ENCODE peak calls at places on chromosomes 5 and 9, in six cellular contexts. One of them, this sample, is unnamed.
A peak's percentile ranks its signal among the peaks of the same experiment; 100 is the strongest.

GRCh38 chr5:1476181-1476966 is 31.1 kb upstream of the SLC6A3 start:
- DNase-seq in K562: no peak
- DNase-seq in HepG2: no peak
- DNase-seq in GM12878: no peak
- DNase-seq in GM12891: no peak
- DNase-seq in H1: no peak
- DNase-seq in this sample: no peak

GRCh38 chr5:9927106-9927505 is 297.0 kb upstream of the TAS2R1 start:
- DNase-seq in K562: no peak
- DNase-seq in HepG2: no peak
- DNase-seq in GM12878: no peak
- DNase-seq in GM12891: no peak
- DNase-seq in H1: no peak
- DNase-seq in this sample: no peak

GRCh38 chr5:106269252-106269843 is 1401.4 kb downstream of the EFNA5 start:
- DNase-seq in K562: no peak
- DNase-seq in HepG2: peak; percentile 1
- DNase-seq in GM12878: no peak
- DNase-seq in GM12891: no peak
- DNase-seq in H1: no peak
- DNase-seq in this sample: no peak

GRCh38 chr9:73176450-73176875 is 24.8 kb downstream of the ANXA1 start:
- DNase-seq in K562: no peak
- DNase-seq in HepG2: no peak
- DNase-seq in GM12878: no peak
- DNase-seq in GM12891: no peak
- DNase-seq in H1: no peak
- DNase-seq in this sample: no peak

GRCh38 chr9:89996106-89996505 is 391.3 kb downstream of the GADD45G start:
- DNase-seq in K562: no peak
- DNase-seq in HepG2: no peak
- DNase-seq in GM12878: no peak
- DNase-seq in GM12891: no peak
- DNase-seq in H1: no peak
- DNase-seq in this sample: no peak

GRCh38 chr5:179290681-179291540 is 54.4 kb downstream of the ADAMTS2 start:
- DNase-seq in K562: no peak
- DNase-seq in HepG2: no peak
- DNase-seq in GM12878: no peak
- DNase-seq in GM12891: no peak
- DNase-seq in H1: no peak
- DNase-seq in this sample: no peak

GRCh38 chr9:84697494-84698114 is 28.1 kb downstream of the NTRK2 start:
- DNase-seq in K562: peak; percentile 26
- DNase-seq in HepG2: peak; percentile 22
- DNase-seq in GM12878: no peak
- DNase-seq in GM12891: peak; percentile 29
- DNase-seq in H1: peak; percentile 90
- DNase-seq in this sample: peak; percentile 27

GRCh38 chr9:83339435-83339834 is 198.8 kb downstream of the FRMD3 start:
- DNase-seq in K562: no peak
- DNase-seq in HepG2: no peak
- DNase-seq in GM12878: no peak
- DNase-seq in GM12891: no peak
- DNase-seq in H1: no peak
- DNase-seq in this sample: no peak

GRCh38 chr5:79020861-79021561 is 35.9 kb upstream of the ARSB start:
- DNase-seq in K562: peak; percentile 61
- DNase-seq in HepG2: peak; percentile 27
- DNase-seq in GM12878: no peak
- DNase-seq in GM12891: no peak
- DNase-seq in H1: peak; percentile 61
- DNase-seq in this sample: no peak

DNA sequence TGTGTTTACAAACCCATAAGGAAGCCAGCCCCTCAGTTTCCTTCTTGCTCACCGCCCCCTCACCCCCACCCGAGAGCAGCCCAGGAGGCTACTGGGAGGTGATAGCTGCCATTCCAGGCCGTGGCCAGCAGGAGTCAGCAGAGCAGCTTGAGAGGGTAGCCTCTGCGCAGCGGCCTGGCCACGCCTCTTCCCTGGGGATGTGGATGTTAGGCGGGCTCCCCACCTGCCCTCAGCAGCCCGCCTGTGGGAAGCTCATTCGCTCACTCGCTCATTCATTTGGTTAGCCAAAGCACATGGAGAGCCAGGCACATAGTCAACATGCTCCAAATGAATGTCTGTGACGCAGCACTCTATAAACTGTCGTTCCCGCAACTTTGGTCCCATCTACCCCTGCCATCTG is 6.1 kb upstream of the DPM2 start:
- DNase-seq in K562: peak; percentile 89
- DNase-seq in HepG2: peak; percentile 61
- DNase-seq in GM12878: no peak
- DNase-seq in GM12891: peak; percentile 88
- DNase-seq in H1: peak; percentile 93
- DNase-seq in this sample: peak; percentile 86
- TF ChIP-seq TAF1 in K562: no peak
- TF ChIP-seq TAF1 in HepG2: no peak
- TF ChIP-seq TAF1 in GM12878: no peak
- TF ChIP-seq TAF1 in GM12891: no peak
- TF ChIP-seq TAF1 in H1: no peak
- TF ChIP-seq TAF1 in this sample: no peak

GRCh38 chr9:88852794-88853193 is 138.5 kb upstream of the S1PR3 start:
- DNase-seq in K562: peak; percentile 47
- DNase-seq in HepG2: no peak
- DNase-seq in GM12878: no peak
- DNase-seq in GM12891: no peak
- DNase-seq in H1: no peak
- DNase-seq in this sample: no peak
- TF ChIP-seq POLR2AphosphoS5 in K562: no peak
- TF ChIP-seq POLR2AphosphoS5 in HepG2: no peak
- TF ChIP-seq POLR2AphosphoS5 in GM12878: no peak
- TF ChIP-seq POLR2AphosphoS5 in GM12891: no peak
- TF ChIP-seq POLR2AphosphoS5 in H1: no peak
- TF ChIP-seq POLR2AphosphoS5 in this sample: no peak

DNA sequence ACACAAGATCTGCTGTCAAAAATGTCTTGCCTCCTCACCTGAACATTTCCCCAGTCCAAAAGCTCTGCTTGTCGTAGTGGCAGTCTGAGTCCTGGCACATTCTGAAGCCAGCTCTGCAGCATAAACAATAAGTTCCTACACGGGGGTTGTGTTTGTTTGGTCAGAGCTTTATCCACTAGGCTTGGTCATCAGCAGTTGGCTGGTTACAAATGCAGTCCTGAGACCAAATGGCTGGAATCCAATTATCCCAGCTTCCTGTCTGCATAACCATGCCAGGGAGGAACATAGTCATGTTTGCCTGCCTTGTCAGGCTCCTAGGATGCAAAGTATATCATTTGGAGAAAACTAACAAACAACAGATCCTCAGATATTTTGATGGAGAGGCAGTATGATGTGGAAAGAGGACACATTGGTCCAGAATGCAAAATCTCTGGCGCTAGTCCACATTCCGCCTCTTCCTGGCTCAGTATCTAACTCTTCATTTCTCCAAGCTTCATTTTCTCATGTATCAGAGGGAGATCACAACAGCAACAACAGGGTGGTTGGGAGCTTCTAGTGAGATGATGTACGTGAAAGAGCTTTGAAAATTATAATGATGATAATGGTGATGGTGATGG is 85.8 kb downstream of the FBXO38 start:
- DNase-seq in K562: no peak
- DNase-seq in HepG2: no peak
- DNase-seq in GM12878: no peak
- DNase-seq in GM12891: no peak
- DNase-seq in H1: no peak
- DNase-seq in this sample: no peak
- TF ChIP-seq POLR2A in K562: no peak
- TF ChIP-seq POLR2A in HepG2: no peak
- TF ChIP-seq POLR2A in GM12878: no peak
- TF ChIP-seq POLR2A in GM12891: no peak
- TF ChIP-seq POLR2A in H1: no peak
- TF ChIP-seq POLR2A in this sample: no peak

GRCh38 chr9:95429948-95430620 is 86.7 kb downstream of the PTCH1 start:
- DNase-seq in K562: no peak
- DNase-seq in HepG2: peak; percentile 51
- DNase-seq in GM12878: no peak
- DNase-seq in GM12891: no peak
- DNase-seq in H1: no peak
- DNase-seq in this sample: no peak

GRCh38 chr9:95429096-95429495 is 87.7 kb downstream of the PTCH1 start:
- DNase-seq in K562: no peak
- DNase-seq in HepG2: no peak
- DNase-seq in GM12878: no peak
- DNase-seq in GM12891: no peak
- DNase-seq in H1: no peak
- DNase-seq in this sample: no peak

GRCh38 chr9:95422650-95423049 is 94.1 kb downstream of the PTCH1 start:
- DNase-seq in K562: peak; percentile 13
- DNase-seq in HepG2: no peak
- DNase-seq in GM12878: no peak
- DNase-seq in GM12891: no peak
- DNase-seq in H1: no peak
- DNase-seq in this sample: no peak

GRCh38 chr9:95431286-95431685 is 85.5 kb downstream of the PTCH1 start:
- DNase-seq in K562: no peak
- DNase-seq in HepG2: no peak
- DNase-seq in GM12878: no peak
- DNase-seq in GM12891: no peak
- DNase-seq in H1: no peak
- DNase-seq in this sample: no peak

DNA sequence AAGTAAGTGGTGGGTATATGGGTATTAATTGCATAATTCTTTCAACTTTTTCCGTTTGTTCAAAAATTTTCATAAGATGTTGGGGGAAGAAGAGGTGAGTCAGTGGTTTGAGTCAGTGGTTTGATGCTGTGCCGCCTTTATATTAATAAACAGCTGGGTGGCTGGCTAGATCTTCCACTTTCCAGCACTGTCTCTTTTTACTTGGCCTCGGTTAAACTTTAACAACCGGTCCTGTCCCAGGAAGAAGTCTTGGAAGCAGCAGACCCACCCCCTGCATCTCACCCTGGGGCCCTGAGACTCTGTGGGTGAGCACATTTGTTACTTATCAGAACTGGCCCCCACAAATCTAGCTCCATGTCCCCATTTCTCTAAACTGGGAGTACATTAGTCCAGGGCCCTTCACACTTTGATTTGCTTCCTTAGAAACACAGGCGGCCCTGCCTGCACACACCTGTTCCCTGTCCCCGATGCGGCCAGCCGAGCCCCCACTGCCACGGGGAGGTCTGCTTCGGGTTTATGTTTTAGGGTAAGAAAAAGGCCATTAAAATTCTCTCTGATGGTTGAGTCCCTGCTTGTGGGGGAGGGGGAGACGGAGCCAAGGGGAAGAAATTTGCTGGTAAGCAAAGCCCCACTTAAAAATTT is 90.7 kb downstream of the PTCH1 start:
- DNase-seq in K562: peak; percentile 40
- DNase-seq in HepG2: peak; percentile 21
- DNase-seq in GM12878: no peak
- DNase-seq in GM12891: no peak
- DNase-seq in H1: peak; percentile 64
- DNase-seq in this sample: no peak
- TF ChIP-seq TAF1 in K562: no peak
- TF ChIP-seq TAF1 in HepG2: no peak
- TF ChIP-seq TAF1 in GM12878: no peak
- TF ChIP-seq TAF1 in GM12891: no peak
- TF ChIP-seq TAF1 in H1: no peak
- TF ChIP-seq TAF1 in this sample: no peak

GRCh38 chr5:133554279-133554678 is 58.1 kb downstream of the FSTL4 start:
- DNase-seq in K562: no peak
- DNase-seq in HepG2: no peak
- DNase-seq in GM12878: no peak
- DNase-seq in GM12891: no peak
- DNase-seq in H1: no peak
- DNase-seq in this sample: no peak
- TF ChIP-seq POLR2AphosphoS5 in K562: no peak
- TF ChIP-seq POLR2AphosphoS5 in HepG2: no peak
- TF ChIP-seq POLR2AphosphoS5 in GM12878: no peak
- TF ChIP-seq POLR2AphosphoS5 in GM12891: no peak
- TF ChIP-seq POLR2AphosphoS5 in H1: no peak
- TF ChIP-seq POLR2AphosphoS5 in this sample: no peak

DNA sequence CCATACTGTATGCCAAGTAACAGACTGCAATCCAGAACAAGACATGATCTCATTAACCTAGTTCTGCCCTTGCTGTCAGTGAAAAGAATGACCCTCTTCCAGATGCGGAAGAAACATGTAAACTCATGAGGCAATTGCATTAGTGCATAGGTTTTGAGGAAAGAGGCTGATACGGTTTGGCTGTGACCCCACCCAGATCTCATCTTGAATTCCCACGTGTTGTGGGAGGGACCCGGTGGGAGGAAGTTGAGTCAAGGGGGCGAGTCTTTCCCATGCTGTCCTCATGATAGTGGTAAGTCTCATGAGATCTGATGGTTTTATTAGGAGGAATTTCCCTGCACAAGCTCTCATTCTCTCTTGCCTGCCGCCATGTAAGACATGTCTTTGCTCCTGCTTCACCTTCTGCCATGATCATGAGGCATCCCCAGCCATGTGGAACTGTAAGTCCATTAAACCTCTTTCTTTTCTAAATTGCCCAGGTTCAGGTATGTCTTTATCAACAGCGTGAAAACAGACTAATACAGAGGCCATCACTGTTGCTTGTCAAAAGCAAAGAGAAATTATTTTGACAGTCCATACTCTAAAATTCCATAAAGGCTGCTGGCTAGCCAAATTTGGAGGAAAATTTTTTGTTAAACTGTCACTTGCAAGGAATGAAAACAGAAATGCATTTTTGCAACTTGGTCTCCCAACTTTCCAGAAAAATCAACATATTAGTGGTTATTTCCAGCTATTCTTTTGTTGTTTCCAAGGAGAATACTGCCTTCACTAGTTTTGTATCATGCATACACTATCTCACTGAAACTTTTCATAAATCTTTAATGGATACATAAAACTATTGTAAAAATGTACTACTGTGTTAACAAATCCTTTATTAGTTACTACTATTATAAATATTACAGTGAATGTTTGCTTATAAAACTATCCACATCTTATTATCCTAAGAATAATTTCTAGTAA is 3.2 kb upstream of the ARL15 start:
- DNase-seq in K562: peak; percentile 95
- DNase-seq in HepG2: no peak
- DNase-seq in GM12878: no peak
- DNase-seq in GM12891: no peak
- DNase-seq in H1: no peak
- DNase-seq in this sample: no peak
- TF ChIP-seq POLR2A in K562: peak; percentile 98
- TF ChIP-seq POLR2A in HepG2: no peak
- TF ChIP-seq POLR2A in GM12878: no peak
- TF ChIP-seq POLR2A in GM12891: no peak
- TF ChIP-seq POLR2A in H1: no peak
- TF ChIP-seq POLR2A in this sample: no peak

GRCh38 chr9:18184034-18184800 is 289.7 kb upstream of the ADAMTSL1 start:
- DNase-seq in K562: no peak
- DNase-seq in HepG2: no peak
- DNase-seq in GM12878: no peak
- DNase-seq in GM12891: no peak
- DNase-seq in H1: no peak
- DNase-seq in this sample: no peak
- TF ChIP-seq TAF1 in K562: no peak
- TF ChIP-seq TAF1 in HepG2: no peak
- TF ChIP-seq TAF1 in GM12878: no peak
- TF ChIP-seq TAF1 in GM12891: no peak
- TF ChIP-seq TAF1 in H1: no peak
- TF ChIP-seq TAF1 in this sample: no peak

GRCh38 chr9:130215341-130216119 is 43.3 kb downstream of the NCS1 start:
- DNase-seq in K562: no peak
- DNase-seq in HepG2: no peak
- DNase-seq in GM12878: no peak
- DNase-seq in GM12891: no peak
- DNase-seq in H1: no peak
- DNase-seq in this sample: no peak
- TF ChIP-seq POLR2AphosphoS5 in K562: no peak
- TF ChIP-seq POLR2AphosphoS5 in HepG2: no peak
- TF ChIP-seq POLR2AphosphoS5 in GM12878: no peak
- TF ChIP-seq POLR2AphosphoS5 in GM12891: no peak
- TF ChIP-seq POLR2AphosphoS5 in H1: no peak
- TF ChIP-seq POLR2AphosphoS5 in this sample: no peak

This sample was measured in GM12892.